ENCODE peak calls at places on chromosomes 4 and X, in six cellular contexts. One of them, this sample, is unnamed.

GRCh38 chr4:7960017-7960789 is 20.5 kb upstream of the AFAP1 start:
- DNase-seq in stimulated activated CD4-positive, alpha-beta T cell treated with anti-CD3 and anti-CD28 coated beads, Interleukin-12 subunit alpha, Interleukin-12 subunit beta, amount 100 ng/mL, for 48 hours: no peak
- DNase-seq in stimulated activated effector memory CD8-positive, alpha-beta T cell treated with anti-CD3 and anti-CD28 coated beads, Interleukin-12 subunit alpha, Interleukin-12 subunit beta, amount 100 ng/mL, for 72 hours: no peak
- DNase-seq in astrocyte: no peak
- DNase-seq in astrocyte of the spinal cord: no peak
- DNase-seq in H4: no peak
- DNase-seq in this sample: no peak

GRCh38 chrX:45807572-45808425 is 607.1 kb upstream of the DIPK2B start:
- DNase-seq in astrocyte of the spinal cord: peak; percentile 67
- DNase-seq in stimulated activated effector memory CD8-positive, alpha-beta T cell treated with anti-CD3 and anti-CD28 coated beads, Interleukin-12 subunit alpha, Interleukin-12 subunit beta, amount 100 ng/mL, for 72 hours: no peak
- DNase-seq in H4: peak; percentile 27
- DNase-seq in astrocyte: peak; percentile 81
- DNase-seq in stimulated activated CD4-positive, alpha-beta T cell treated with anti-CD3 and anti-CD28 coated beads, Interleukin-12 subunit alpha, Interleukin-12 subunit beta, amount 100 ng/mL, for 48 hours: no peak
- DNase-seq in this sample: no peak

GRCh38 chr4:3364199-3364598 is 71.4 kb downstream of the RGS12 start:
- DNase-seq in stimulated activated CD4-positive, alpha-beta T cell treated with anti-CD3 and anti-CD28 coated beads, Interleukin-12 subunit alpha, Interleukin-12 subunit beta, amount 100 ng/mL, for 48 hours: no peak
- DNase-seq in astrocyte of the spinal cord: no peak
- DNase-seq in stimulated activated effector memory CD8-positive, alpha-beta T cell treated with anti-CD3 and anti-CD28 coated beads, Interleukin-12 subunit alpha, Interleukin-12 subunit beta, amount 100 ng/mL, for 72 hours: no peak
- DNase-seq in astrocyte: no peak
- DNase-seq in H4: no peak
- DNase-seq in this sample: no peak

GRCh38 chr4:123869517-123870282 is 473.1 kb downstream of the SPRY1 start:
- DNase-seq in stimulated activated effector memory CD8-positive, alpha-beta T cell treated with anti-CD3 and anti-CD28 coated beads, Interleukin-12 subunit alpha, Interleukin-12 subunit beta, amount 100 ng/mL, for 72 hours: no peak
- DNase-seq in stimulated activated CD4-positive, alpha-beta T cell treated with anti-CD3 and anti-CD28 coated beads, Interleukin-12 subunit alpha, Interleukin-12 subunit beta, amount 100 ng/mL, for 48 hours: no peak
- DNase-seq in astrocyte of the spinal cord: no peak
- DNase-seq in H4: no peak
- DNase-seq in astrocyte: peak; percentile 43
- DNase-seq in this sample: no peak

GRCh38 chr4:105944535-105944934 is 49.3 kb downstream of the NPNT start:
- DNase-seq in astrocyte of the spinal cord: peak; percentile 59
- DNase-seq in H4: no peak
- DNase-seq in stimulated activated effector memory CD8-positive, alpha-beta T cell treated with anti-CD3 and anti-CD28 coated beads, Interleukin-12 subunit alpha, Interleukin-12 subunit beta, amount 100 ng/mL, for 72 hours: no peak
- DNase-seq in astrocyte: peak; percentile 84
- DNase-seq in stimulated activated CD4-positive, alpha-beta T cell treated with anti-CD3 and anti-CD28 coated beads, Interleukin-12 subunit alpha, Interleukin-12 subunit beta, amount 100 ng/mL, for 48 hours: no peak
- DNase-seq in this sample: no peak

GRCh38 chr4:147940144-147940543 is 208.3 kb downstream of the ARHGAP10 start:
- DNase-seq in stimulated activated CD4-positive, alpha-beta T cell treated with anti-CD3 and anti-CD28 coated beads, Interleukin-12 subunit alpha, Interleukin-12 subunit beta, amount 100 ng/mL, for 48 hours: no peak
- DNase-seq in astrocyte: no peak
- DNase-seq in astrocyte of the spinal cord: no peak
- DNase-seq in stimulated activated effector memory CD8-positive, alpha-beta T cell treated with anti-CD3 and anti-CD28 coated beads, Interleukin-12 subunit alpha, Interleukin-12 subunit beta, amount 100 ng/mL, for 72 hours: no peak
- DNase-seq in H4: no peak
- DNase-seq in this sample: no peak

GRCh38 chr4:138460477-138460876 is 218.3 kb upstream of the SLC7A11 start:
- DNase-seq in astrocyte: no peak
- DNase-seq in H4: no peak
- DNase-seq in stimulated activated effector memory CD8-positive, alpha-beta T cell treated with anti-CD3 and anti-CD28 coated beads, Interleukin-12 subunit alpha, Interleukin-12 subunit beta, amount 100 ng/mL, for 72 hours: no peak
- DNase-seq in stimulated activated CD4-positive, alpha-beta T cell treated with anti-CD3 and anti-CD28 coated beads, Interleukin-12 subunit alpha, Interleukin-12 subunit beta, amount 100 ng/mL, for 48 hours: no peak
- DNase-seq in astrocyte of the spinal cord: no peak
- DNase-seq in this sample: no peak

GRCh38 chr4:58551676-58552075 is 1441.5 kb upstream of the IGFBP7 start:
- DNase-seq in stimulated activated CD4-positive, alpha-beta T cell treated with anti-CD3 and anti-CD28 coated beads, Interleukin-12 subunit alpha, Interleukin-12 subunit beta, amount 100 ng/mL, for 48 hours: no peak
- DNase-seq in astrocyte of the spinal cord: no peak
- DNase-seq in H4: no peak
- DNase-seq in astrocyte: no peak
- DNase-seq in stimulated activated effector memory CD8-positive, alpha-beta T cell treated with anti-CD3 and anti-CD28 coated beads, Interleukin-12 subunit alpha, Interleukin-12 subunit beta, amount 100 ng/mL, for 72 hours: no peak
- DNase-seq in this sample: no peak

GRCh38 chr4:22458112-22458511 is 57.8 kb downstream of the ADGRA3 start:
- DNase-seq in astrocyte: no peak
- DNase-seq in astrocyte of the spinal cord: no peak
- DNase-seq in stimulated activated effector memory CD8-positive, alpha-beta T cell treated with anti-CD3 and anti-CD28 coated beads, Interleukin-12 subunit alpha, Interleukin-12 subunit beta, amount 100 ng/mL, for 72 hours: no peak
- DNase-seq in H4: no peak
- DNase-seq in stimulated activated CD4-positive, alpha-beta T cell treated with anti-CD3 and anti-CD28 coated beads, Interleukin-12 subunit alpha, Interleukin-12 subunit beta, amount 100 ng/mL, for 48 hours: no peak
- DNase-seq in this sample: no peak

GRCh38 chrX:151000901-151001301 is 17.8 kb downstream of the HMGB3 start:
- DNase-seq in stimulated activated CD4-positive, alpha-beta T cell treated with anti-CD3 and anti-CD28 coated beads, Interleukin-12 subunit alpha, Interleukin-12 subunit beta, amount 100 ng/mL, for 48 hours: no peak
- DNase-seq in astrocyte: no peak
- DNase-seq in stimulated activated effector memory CD8-positive, alpha-beta T cell treated with anti-CD3 and anti-CD28 coated beads, Interleukin-12 subunit alpha, Interleukin-12 subunit beta, amount 100 ng/mL, for 72 hours: no peak
- DNase-seq in H4: no peak
- DNase-seq in astrocyte of the spinal cord: no peak
- DNase-seq in this sample: no peak

GRCh38 chr4:7813674-7814073 is 126.0 kb downstream of the AFAP1 start:
- DNase-seq in stimulated activated effector memory CD8-positive, alpha-beta T cell treated with anti-CD3 and anti-CD28 coated beads, Interleukin-12 subunit alpha, Interleukin-12 subunit beta, amount 100 ng/mL, for 72 hours: no peak
- DNase-seq in stimulated activated CD4-positive, alpha-beta T cell treated with anti-CD3 and anti-CD28 coated beads, Interleukin-12 subunit alpha, Interleukin-12 subunit beta, amount 100 ng/mL, for 48 hours: no peak
- DNase-seq in H4: no peak
- DNase-seq in astrocyte: peak; percentile 97
- DNase-seq in astrocyte of the spinal cord: peak; percentile 81
- DNase-seq in this sample: no peak

GRCh38 chr4:99058228-99058627 is 30.4 kb downstream of the ADH5 start:
- DNase-seq in H4: no peak
- DNase-seq in astrocyte: no peak
- DNase-seq in stimulated activated effector memory CD8-positive, alpha-beta T cell treated with anti-CD3 and anti-CD28 coated beads, Interleukin-12 subunit alpha, Interleukin-12 subunit beta, amount 100 ng/mL, for 72 hours: no peak
- DNase-seq in astrocyte of the spinal cord: no peak
- DNase-seq in stimulated activated CD4-positive, alpha-beta T cell treated with anti-CD3 and anti-CD28 coated beads, Interleukin-12 subunit alpha, Interleukin-12 subunit beta, amount 100 ng/mL, for 48 hours: no peak
- DNase-seq in this sample: no peak

GRCh38 chrX:117645639-117646038 is 471.0 kb downstream of the KLHL13 start:
- DNase-seq in astrocyte: no peak
- DNase-seq in astrocyte of the spinal cord: no peak
- DNase-seq in H4: no peak
- DNase-seq in stimulated activated CD4-positive, alpha-beta T cell treated with anti-CD3 and anti-CD28 coated beads, Interleukin-12 subunit alpha, Interleukin-12 subunit beta, amount 100 ng/mL, for 48 hours: no peak
- DNase-seq in stimulated activated effector memory CD8-positive, alpha-beta T cell treated with anti-CD3 and anti-CD28 coated beads, Interleukin-12 subunit alpha, Interleukin-12 subunit beta, amount 100 ng/mL, for 72 hours: no peak
- DNase-seq in this sample: no peak

GRCh38 chrX:105228602-105229001 is 8.1 kb upstream of the TEX13A start:
- DNase-seq in astrocyte: no peak
- DNase-seq in H4: no peak
- DNase-seq in astrocyte of the spinal cord: no peak
- DNase-seq in stimulated activated effector memory CD8-positive, alpha-beta T cell treated with anti-CD3 and anti-CD28 coated beads, Interleukin-12 subunit alpha, Interleukin-12 subunit beta, amount 100 ng/mL, for 72 hours: no peak
- DNase-seq in stimulated activated CD4-positive, alpha-beta T cell treated with anti-CD3 and anti-CD28 coated beads, Interleukin-12 subunit alpha, Interleukin-12 subunit beta, amount 100 ng/mL, for 48 hours: no peak
- DNase-seq in this sample: no peak

GRCh38 chr4:15244354-15244753 is 183.5 kb upstream of the C1QTNF7 start:
- DNase-seq in astrocyte of the spinal cord: peak; percentile 68
- DNase-seq in astrocyte: peak; percentile 68
- DNase-seq in stimulated activated CD4-positive, alpha-beta T cell treated with anti-CD3 and anti-CD28 coated beads, Interleukin-12 subunit alpha, Interleukin-12 subunit beta, amount 100 ng/mL, for 48 hours: no peak
- DNase-seq in H4: peak; percentile 40
- DNase-seq in stimulated activated effector memory CD8-positive, alpha-beta T cell treated with anti-CD3 and anti-CD28 coated beads, Interleukin-12 subunit alpha, Interleukin-12 subunit beta, amount 100 ng/mL, for 72 hours: no peak
- DNase-seq in this sample: no peak

GRCh38 chr4:12053951-12054350 is 625.3 kb upstream of the HS3ST1 start:
- DNase-seq in astrocyte: no peak
- DNase-seq in stimulated activated CD4-positive, alpha-beta T cell treated with anti-CD3 and anti-CD28 coated beads, Interleukin-12 subunit alpha, Interleukin-12 subunit beta, amount 100 ng/mL, for 48 hours: no peak
- DNase-seq in astrocyte of the spinal cord: no peak
- DNase-seq in stimulated activated effector memory CD8-positive, alpha-beta T cell treated with anti-CD3 and anti-CD28 coated beads, Interleukin-12 subunit alpha, Interleukin-12 subunit beta, amount 100 ng/mL, for 72 hours: no peak
- DNase-seq in H4: no peak
- DNase-seq in this sample: no peak

GRCh38 chr4:87236851-87237250 is 16.4 kb upstream of the KLHL8 start:
- DNase-seq in astrocyte of the spinal cord: no peak
- DNase-seq in H4: no peak
- DNase-seq in stimulated activated effector memory CD8-positive, alpha-beta T cell treated with anti-CD3 and anti-CD28 coated beads, Interleukin-12 subunit alpha, Interleukin-12 subunit beta, amount 100 ng/mL, for 72 hours: no peak
- DNase-seq in astrocyte: no peak
- DNase-seq in stimulated activated CD4-positive, alpha-beta T cell treated with anti-CD3 and anti-CD28 coated beads, Interleukin-12 subunit alpha, Interleukin-12 subunit beta, amount 100 ng/mL, for 48 hours: no peak
- DNase-seq in this sample: no peak

GRCh38 chr4:177907736-177908424 is 465.6 kb upstream of the AGA start:
- DNase-seq in astrocyte of the spinal cord: no peak
- DNase-seq in H4: no peak
- DNase-seq in stimulated activated effector memory CD8-positive, alpha-beta T cell treated with anti-CD3 and anti-CD28 coated beads, Interleukin-12 subunit alpha, Interleukin-12 subunit beta, amount 100 ng/mL, for 72 hours: no peak
- DNase-seq in stimulated activated CD4-positive, alpha-beta T cell treated with anti-CD3 and anti-CD28 coated beads, Interleukin-12 subunit alpha, Interleukin-12 subunit beta, amount 100 ng/mL, for 48 hours: no peak
- DNase-seq in astrocyte: no peak
- DNase-seq in this sample: no peak

GRCh38 chrX:39705299-39705698 is 392.5 kb downstream of the BCOR start:
- DNase-seq in stimulated activated CD4-positive, alpha-beta T cell treated with anti-CD3 and anti-CD28 coated beads, Interleukin-12 subunit alpha, Interleukin-12 subunit beta, amount 100 ng/mL, for 48 hours: no peak
- DNase-seq in astrocyte of the spinal cord: peak; percentile 90
- DNase-seq in stimulated activated effector memory CD8-positive, alpha-beta T cell treated with anti-CD3 and anti-CD28 coated beads, Interleukin-12 subunit alpha, Interleukin-12 subunit beta, amount 100 ng/mL, for 72 hours: no peak
- DNase-seq in H4: peak; percentile 91
- DNase-seq in astrocyte: peak; percentile 83
- DNase-seq in this sample: no peak

GRCh38 chr4:98838977-98839618 is 89.8 kb downstream of the EIF4E start:
- DNase-seq in astrocyte: peak; percentile 57
- DNase-seq in stimulated activated effector memory CD8-positive, alpha-beta T cell treated with anti-CD3 and anti-CD28 coated beads, Interleukin-12 subunit alpha, Interleukin-12 subunit beta, amount 100 ng/mL, for 72 hours: no peak
- DNase-seq in astrocyte of the spinal cord: peak; percentile 29
- DNase-seq in stimulated activated CD4-positive, alpha-beta T cell treated with anti-CD3 and anti-CD28 coated beads, Interleukin-12 subunit alpha, Interleukin-12 subunit beta, amount 100 ng/mL, for 48 hours: no peak
- DNase-seq in H4: peak; percentile 65
- DNase-seq in this sample: no peak

GRCh38 chrX:40273356-40274050 is 175.7 kb upstream of the BCOR start:
- DNase-seq in stimulated activated effector memory CD8-positive, alpha-beta T cell treated with anti-CD3 and anti-CD28 coated beads, Interleukin-12 subunit alpha, Interleukin-12 subunit beta, amount 100 ng/mL, for 72 hours: no peak
- DNase-seq in astrocyte: peak; percentile 42
- DNase-seq in astrocyte of the spinal cord: no peak
- DNase-seq in H4: no peak
- DNase-seq in stimulated activated CD4-positive, alpha-beta T cell treated with anti-CD3 and anti-CD28 coated beads, Interleukin-12 subunit alpha, Interleukin-12 subunit beta, amount 100 ng/mL, for 48 hours: no peak
- DNase-seq in this sample: no peak

GRCh38 chr4:174972911-174973310 is 54.8 kb downstream of the ADAM29 start:
- DNase-seq in astrocyte of the spinal cord: no peak
- DNase-seq in stimulated activated CD4-positive, alpha-beta T cell treated with anti-CD3 and anti-CD28 coated beads, Interleukin-12 subunit alpha, Interleukin-12 subunit beta, amount 100 ng/mL, for 48 hours: no peak
- DNase-seq in astrocyte: no peak
- DNase-seq in stimulated activated effector memory CD8-positive, alpha-beta T cell treated with anti-CD3 and anti-CD28 coated beads, Interleukin-12 subunit alpha, Interleukin-12 subunit beta, amount 100 ng/mL, for 72 hours: no peak
- DNase-seq in H4: no peak
- DNase-seq in this sample: no peak

GRCh38 chr4:102713096-102713495 is 47.7 kb downstream of the MANBA start:
- DNase-seq in stimulated activated CD4-positive, alpha-beta T cell treated with anti-CD3 and anti-CD28 coated beads, Interleukin-12 subunit alpha, Interleukin-12 subunit beta, amount 100 ng/mL, for 48 hours: no peak
- DNase-seq in stimulated activated effector memory CD8-positive, alpha-beta T cell treated with anti-CD3 and anti-CD28 coated beads, Interleukin-12 subunit alpha, Interleukin-12 subunit beta, amount 100 ng/mL, for 72 hours: no peak
- DNase-seq in H4: peak; percentile 17
- DNase-seq in astrocyte of the spinal cord: no peak
- DNase-seq in astrocyte: peak; percentile 70
- DNase-seq in this sample: no peak

GRCh38 chr4:23022032-23022431 is 329.3 kb downstream of the GBA3 start:
- DNase-seq in astrocyte: peak; percentile 95
- DNase-seq in stimulated activated effector memory CD8-positive, alpha-beta T cell treated with anti-CD3 and anti-CD28 coated beads, Interleukin-12 subunit alpha, Interleukin-12 subunit beta, amount 100 ng/mL, for 72 hours: no peak
- DNase-seq in H4: peak; percentile 83
- DNase-seq in stimulated activated CD4-positive, alpha-beta T cell treated with anti-CD3 and anti-CD28 coated beads, Interleukin-12 subunit alpha, Interleukin-12 subunit beta, amount 100 ng/mL, for 48 hours: no peak
- DNase-seq in astrocyte of the spinal cord: peak; percentile 71
- DNase-seq in this sample: no peak

GRCh38 chrX:3520987-3521875 is 174.8 kb upstream of the MXRA5 start:
- DNase-seq in astrocyte of the spinal cord: peak; percentile 37
- DNase-seq in stimulated activated CD4-positive, alpha-beta T cell treated with anti-CD3 and anti-CD28 coated beads, Interleukin-12 subunit alpha, Interleukin-12 subunit beta, amount 100 ng/mL, for 48 hours: no peak
- DNase-seq in stimulated activated effector memory CD8-positive, alpha-beta T cell treated with anti-CD3 and anti-CD28 coated beads, Interleukin-12 subunit alpha, Interleukin-12 subunit beta, amount 100 ng/mL, for 72 hours: no peak
- DNase-seq in H4: peak; percentile 25
- DNase-seq in astrocyte: peak; percentile 78
- DNase-seq in this sample: no peak

GRCh38 chr4:39732728-39733127 is 34.8 kb downstream of the UBE2K start:
- DNase-seq in astrocyte: peak; percentile 81
- DNase-seq in stimulated activated effector memory CD8-positive, alpha-beta T cell treated with anti-CD3 and anti-CD28 coated beads, Interleukin-12 subunit alpha, Interleukin-12 subunit beta, amount 100 ng/mL, for 72 hours: no peak
- DNase-seq in astrocyte of the spinal cord: peak; percentile 87
- DNase-seq in H4: peak; percentile 56
- DNase-seq in stimulated activated CD4-positive, alpha-beta T cell treated with anti-CD3 and anti-CD28 coated beads, Interleukin-12 subunit alpha, Interleukin-12 subunit beta, amount 100 ng/mL, for 48 hours: no peak
- DNase-seq in this sample: no peak

GRCh38 chrX:47228550-47229270 is 4.1 kb upstream of the USP11 start:
- DNase-seq in astrocyte of the spinal cord: no peak
- DNase-seq in astrocyte: no peak
- DNase-seq in stimulated activated CD4-positive, alpha-beta T cell treated with anti-CD3 and anti-CD28 coated beads, Interleukin-12 subunit alpha, Interleukin-12 subunit beta, amount 100 ng/mL, for 48 hours: no peak
- DNase-seq in H4: no peak
- DNase-seq in stimulated activated effector memory CD8-positive, alpha-beta T cell treated with anti-CD3 and anti-CD28 coated beads, Interleukin-12 subunit alpha, Interleukin-12 subunit beta, amount 100 ng/mL, for 72 hours: no peak
- DNase-seq in this sample: no peak

GRCh38 chr4:140581078-140581477 is 12.3 kb upstream of the UCP1 start:
- DNase-seq in stimulated activated CD4-positive, alpha-beta T cell treated with anti-CD3 and anti-CD28 coated beads, Interleukin-12 subunit alpha, Interleukin-12 subunit beta, amount 100 ng/mL, for 48 hours: no peak
- DNase-seq in H4: no peak
- DNase-seq in astrocyte of the spinal cord: no peak
- DNase-seq in stimulated activated effector memory CD8-positive, alpha-beta T cell treated with anti-CD3 and anti-CD28 coated beads, Interleukin-12 subunit alpha, Interleukin-12 subunit beta, amount 100 ng/mL, for 72 hours: no peak
- DNase-seq in astrocyte: no peak
- DNase-seq in this sample: no peak